ENCODE peak calls at places on chromosomes 7 and 10, in six cellular contexts. H, T, N, P, O and G are unnamed samples.

GRCh38 chr10:121092341-121093099 is 241.4 kb downstream of the WDR11 start:
- DNase-seq in N (no peak), O (no peak), P (no peak), H (no peak), T (no peak), G (no peak)

GRCh38 chr7:128266891-128267839 is 26.1 kb downstream of the LEP start:
- DNase-seq in O (peak; percentile 54), P (no peak), H (no peak), T (peak; percentile 88), N (peak; percentile 60), G (peak; percentile 71)

GRCh38 chr10:60733189-60733815 is 45.0 kb upstream of the CDK1 start:
- DNase-seq in N (no peak), O (no peak), P (no peak), H (peak; percentile 55), T (peak; percentile 89), G (peak; percentile 85)

GRCh38 chr10:1920127-1920526 is 182.8 kb upstream of the ADARB2 start:
- DNase-seq in P (no peak), H (no peak), T (no peak), N (no peak), O (no peak), G (no peak)

GRCh38 chr7:40808409-40808942 is 673.7 kb downstream of the SUGCT start:
- DNase-seq in P (no peak), N (no peak), O (no peak), H (peak; percentile 80), T (no peak), G (no peak)

GRCh38 chr7:36358589-36358988 is 31.1 kb upstream of the ANLN start:
- DNase-seq in P (no peak), O (no peak), H (no peak), T (no peak), N (no peak), G (no peak)

GRCh38 chr7:56081626-56082340 is 11.0 kb downstream of the PHKG1 start:
- DNase-seq in O (no peak), H (no peak), N (no peak), P (no peak), T (no peak), G (no peak)

GRCh38 chr10:132411561-132412253 is 14.7 kb downstream of the PWWP2B start:
- DNase-seq in N (no peak), T (peak; percentile 80), O (no peak), H (no peak), P (no peak), G (no peak)

GRCh38 chr10:72702868-72703581 is 11.1 kb downstream of the MCU start:
- DNase-seq in P (no peak), O (no peak), T (no peak), H (no peak), N (no peak), G (no peak)

GRCh38 chr7:100449190-100449795 is 13.0 kb upstream of the PPP1R35 start:
- DNase-seq in N (no peak), T (no peak), H (no peak), O (no peak), P (no peak), G (no peak)

GRCh38 chr7:68679456-68680234 is 918.6 kb upstream of the AUTS2 start:
- DNase-seq in H (no peak), T (no peak), O (no peak), P (no peak), N (no peak), G (no peak)
- H3K4me3 ChIP-seq in H (no peak overlapping the region), T (no peak overlapping the region), O (no peak overlapping the region), P (no peak overlapping the region), N (no peak overlapping the region), G (no peak overlapping the region)

GRCh38 chr10:11163990-11164805 is 146.5 kb downstream of the CELF2 start:
- DNase-seq in H (no peak), O (peak; percentile 33), N (no peak), P (no peak), T (peak; percentile 69), G (no peak)

GRCh38 chr10:11161910-11162309 is 144.2 kb downstream of the CELF2 start:
- DNase-seq in H (no peak), T (no peak), P (no peak), O (no peak), N (no peak), G (no peak)

GRCh38 chr10:11164806-11165590 is 147.3 kb downstream of the CELF2 start:
- DNase-seq in O (peak; percentile 70), N (no peak), P (peak; percentile 87), H (peak; percentile 76), T (peak; percentile 71), G (peak; percentile 92)

GRCh38 chr10:11160982-11161554 is 143.4 kb downstream of the CELF2 start:
- DNase-seq in O (no peak), P (no peak), N (no peak), T (no peak), H (peak; percentile 59), G (no peak)

DNA sequence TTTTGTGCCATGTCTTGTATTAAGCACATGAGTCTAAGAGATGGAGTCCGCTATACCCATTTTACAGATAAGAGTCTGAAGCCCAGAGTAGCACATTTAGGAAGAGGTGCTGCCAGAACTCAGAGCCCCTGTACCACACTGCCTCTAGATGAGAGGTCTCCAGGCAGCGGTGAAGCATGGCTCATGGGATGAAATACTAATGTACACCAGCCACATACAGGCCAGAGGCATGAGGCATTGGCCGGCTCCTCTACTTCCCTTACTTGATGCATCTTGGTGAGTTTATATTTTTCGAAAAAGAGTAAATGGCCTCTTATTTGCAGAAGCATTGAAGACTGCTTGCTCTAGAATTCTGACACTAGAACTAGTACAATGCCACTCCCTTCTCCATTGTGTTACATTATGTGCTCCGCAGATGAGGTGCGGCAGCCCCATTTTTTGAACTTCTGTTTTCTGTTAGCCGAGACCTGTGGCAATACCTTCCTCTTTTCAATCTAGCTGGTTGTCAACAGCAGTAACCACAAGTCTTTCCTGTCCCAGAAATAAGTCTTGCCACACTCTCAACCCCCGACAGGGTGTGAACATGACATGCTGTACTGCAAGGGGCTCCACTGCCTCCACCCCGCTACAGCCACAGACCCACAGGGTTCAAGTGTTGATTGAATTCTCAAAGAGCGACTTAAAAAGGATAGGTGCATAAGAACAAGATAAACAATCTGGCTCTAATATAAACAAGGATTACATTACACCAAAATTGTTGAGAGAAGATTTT is 145.3 kb downstream of the CELF2 start:
- DNase-seq in H (peak; percentile 77), T (no peak), O (peak; percentile 42), P (peak; percentile 83), N (no peak), G (peak; percentile 92)
- H3K4me3 ChIP-seq in H (no peak overlapping the region), T (no peak overlapping the region), O (no peak overlapping the region), P (no peak overlapping the region), N (no peak overlapping the region), G (no peak overlapping the region)

DNA sequence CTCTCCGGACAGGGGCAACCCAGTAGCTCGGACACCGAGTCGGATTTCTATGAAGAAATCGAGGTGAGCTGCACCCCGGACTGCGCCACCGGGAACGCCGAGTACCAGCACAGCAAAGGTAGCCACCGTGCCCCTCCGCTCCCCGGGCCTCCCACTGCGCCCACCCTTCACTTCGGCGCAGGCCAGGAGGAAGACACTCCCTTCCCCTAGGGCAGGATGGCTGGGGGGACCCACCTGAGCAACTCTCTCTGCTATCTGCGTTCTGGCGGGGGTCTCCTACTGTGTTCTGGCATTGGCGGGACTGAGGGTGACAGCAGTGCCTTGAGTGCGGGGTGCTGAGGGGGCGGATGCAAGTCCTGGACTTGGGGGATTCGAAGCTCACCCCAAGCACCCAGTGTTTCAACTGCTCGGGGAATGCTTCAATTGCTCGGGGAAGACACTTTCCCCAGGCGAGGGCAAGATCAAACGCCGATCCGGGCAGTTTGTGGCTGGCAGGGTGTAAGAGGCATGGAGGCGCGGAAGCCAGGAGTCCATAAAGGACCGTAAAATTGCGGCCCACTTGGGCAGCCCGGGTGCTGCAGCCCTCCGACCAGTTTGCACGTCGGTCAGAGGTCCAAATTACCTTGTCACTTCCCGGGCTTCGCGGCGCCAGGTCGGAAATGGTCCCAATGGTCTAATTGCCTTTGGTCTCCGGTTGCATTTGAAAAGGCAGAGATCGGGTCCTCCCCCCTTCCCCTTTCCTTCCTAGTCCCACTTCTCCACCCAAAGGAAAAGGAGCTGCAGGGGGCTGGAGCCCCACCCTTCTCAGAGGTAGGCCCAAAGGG is 950 bp downstream of the EVX1 start:
- DNase-seq in T (peak; percentile 70), O (no peak), P (no peak), H (no peak), N (no peak), G (no peak)
- H3K4me3 ChIP-seq in T (no peak overlapping the region), O (peak overlapping the region; percentile 44), P (peak overlapping the region; percentile 10), H (no peak overlapping the region), N (peak overlapping the region; percentile 30), G (no peak overlapping the region)

DNA sequence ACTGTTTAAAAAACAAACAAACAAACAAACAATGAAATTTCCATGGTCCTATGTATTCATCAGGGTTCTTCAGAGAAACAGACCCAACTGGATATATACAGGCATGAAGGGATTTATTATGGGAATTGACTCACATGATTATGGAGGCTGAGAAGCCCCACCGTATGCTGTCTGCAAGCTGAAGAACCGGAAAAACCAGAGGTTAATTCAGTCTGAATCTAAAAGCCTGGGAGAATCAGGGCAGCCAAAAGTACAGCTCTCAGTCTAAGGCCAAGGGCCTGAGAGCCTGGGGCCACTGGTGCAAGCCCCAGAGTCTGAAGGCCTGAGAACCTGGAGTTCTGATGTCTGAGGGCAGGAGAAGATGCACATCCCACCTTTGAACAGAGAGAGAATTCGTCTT is 163.5 kb downstream of the MDFIC start:
- DNase-seq in H (no peak), T (no peak), N (no peak), P (no peak), O (no peak), G (no peak)
- H3K4me3 ChIP-seq in H (no peak overlapping the region), T (no peak overlapping the region), N (no peak overlapping the region), P (no peak overlapping the region), O (no peak overlapping the region), G (no peak overlapping the region)

GRCh38 chr10:88975377-88975720 is 15.2 kb upstream of the FAS start:
- DNase-seq in H (no peak), O (no peak), N (no peak), T (no peak), P (no peak), G (no peak)
- H3K4me3 ChIP-seq in H (peak overlapping the region; percentile 70), O (peak overlapping the region; percentile 60), N (no peak overlapping the region), T (no peak overlapping the region), P (peak overlapping the region; percentile 48), G (no peak overlapping the region)

GRCh38 chr10:107166378-107166777 is 1.9 kb upstream of the SORCS1 start:
- DNase-seq in T (peak; percentile 42), N (no peak), H (no peak), P (no peak), O (no peak), G (no peak)

GRCh38 chr10:107169516-107169915 is 5.0 kb upstream of the SORCS1 start:
- DNase-seq in T (no peak), O (no peak), P (no peak), N (no peak), H (no peak), G (no peak)

GRCh38 chr10:107165007-107165406 is 501 bp upstream of the SORCS1 start:
- DNase-seq in N (no peak), T (peak; percentile 61), O (no peak), P (no peak), H (no peak), G (no peak)

GRCh38 chr10:107163904-107164861 is at the start of gene SORCS1:
- DNase-seq in H (no peak), P (no peak), N (no peak), T (peak; percentile 87), O (peak; percentile 34), G (no peak)

GRCh38 chr10:107168739-107169138 is 4.2 kb upstream of the SORCS1 start:
- DNase-seq in O (no peak), H (no peak), T (no peak), N (no peak), P (no peak), G (no peak)
- H3K4me3 ChIP-seq in O (no peak overlapping the region), H (no peak overlapping the region), T (no peak overlapping the region), N (no peak overlapping the region), P (no peak overlapping the region), G (no peak overlapping the region)

DNA sequence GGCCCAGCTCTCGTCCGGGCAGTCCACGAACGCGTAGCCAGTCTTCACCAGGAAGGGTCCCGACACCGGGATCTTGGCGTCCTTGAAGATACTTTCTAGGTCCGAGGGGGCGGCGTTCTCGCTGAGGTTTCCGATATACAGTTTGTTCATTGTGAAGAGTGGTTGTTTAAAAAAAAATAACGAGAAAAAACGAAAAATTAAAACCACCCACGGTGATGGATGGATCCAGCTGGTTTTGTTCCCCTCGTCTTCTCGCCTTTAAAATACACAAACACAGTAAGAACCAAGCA is 385 bp downstream of the IGF2BP3 start:
- DNase-seq in N (no peak), T (no peak), H (no peak), O (no peak), P (no peak), G (no peak)
- H3K4me3 ChIP-seq in N (peak overlapping the region; percentile 97), T (peak overlapping the region; percentile 98), H (peak overlapping the region; percentile 1), O (peak overlapping the region; percentile 58), P (peak overlapping the region; percentile 33), G (peak overlapping the region; percentile 6)